ENCODE peak calls at places on chromosomes 11 and 22, in seven cellular contexts. T is MG63; W is ACHN; C is RWPE1; H is cardiac fibroblast; A is thyroid gland; B is T-helper 2 cell treated with Interferon-gamma antibody and Interleukin-4, amounts not matched to agents 5 μg/mL and 100 μg/mL, for 36 hours. R is an unnamed sample.

GRCh38 chr11:132072044-132072879 is 701.8 kb downstream of the NTM start:
- DNase-seq in T (peak; percentile 86), W (peak; percentile 8), C (peak; percentile 91), H (peak; percentile 91), A (no peak), B (no peak), R (peak; percentile 96)

GRCh38 chr11:103898065-103898464 is 138.4 kb upstream of the DDI1 start:
- DNase-seq in T (no peak), W (no peak), C (no peak), H (no peak), A (no peak), B (no peak), R (no peak)

GRCh38 chr11:96102664-96103068 is 178.8 kb upstream of the MTMR2 start:
- DNase-seq in T (no peak), W (no peak), C (no peak), H (peak; percentile 68), A (no peak), B (no peak), R (peak; percentile 45)

GRCh38 chr11:44842219-44842618 is 108.5 kb downstream of the TP53I11 start:
- DNase-seq in T (peak; percentile 67), W (peak; percentile 83), C (no peak), H (peak; percentile 43), A (no peak), B (no peak), R (peak; percentile 74)

GRCh38 chr11:119538748-119539147 is 115.8 kb upstream of the THY1 start:
- DNase-seq in T (peak; percentile 7), W (no peak), C (no peak), H (peak; percentile 5), A (no peak), B (no peak), R (no peak)

GRCh38 chr22:31846161-31847115 is 92.6 kb downstream of the DEPDC5 start:
- DNase-seq in T (no peak), W (peak; percentile 9), C (no peak), H (peak; percentile 71), A (no peak), B (no peak), R (no peak)

GRCh38 chr11:131121934-131122333 is 205.7 kb upstream of the SNX19 start:
- DNase-seq in T (no peak), W (no peak), C (no peak), H (no peak), A (no peak), B (no peak), R (no peak)

GRCh38 chr11:10114593-10115404 is 179.2 kb downstream of the SBF2 start:
- DNase-seq in T (peak; percentile 57), W (no peak), C (no peak), H (no peak), A (no peak), B (no peak), R (no peak)

GRCh38 chr11:34501962-34502361 is 11.6 kb downstream of the ELF5 start:
- DNase-seq in T (peak; percentile 79), W (peak; percentile 28), C (no peak), H (peak; percentile 28), A (peak; percentile 62), B (no peak), R (no peak)

GRCh38 chr22:50600541-50600940 is at the start of gene MAPK8IP2:
- DNase-seq in T (peak; percentile 35), W (peak; percentile 8), C (no peak), H (no peak), A (no peak), B (no peak), R (no peak)

GRCh38 chr11:34926101-34926830 is 9.8 kb downstream of the PDHX start:
- DNase-seq in T (no peak), W (peak; percentile 59), C (peak; percentile 6), H (peak; percentile 74), A (no peak), B (no peak), R (peak; percentile 58)

GRCh38 chr11:8720868-8721739 is 38.5 kb downstream of the RPL27A start:
- DNase-seq in T (no peak), W (no peak), C (peak; percentile 82), H (no peak), A (peak; percentile 52), B (no peak), R (no peak)

GRCh38 chr11:12529041-12529440 is 145.2 kb upstream of the TEAD1 start:
- DNase-seq in T (no peak), W (no peak), C (no peak), H (no peak), A (peak; percentile 8), B (no peak), R (no peak)

GRCh38 chr11:2835768-2836150 is 49.8 kb downstream of the CDKN1C start:
- DNase-seq in T (no peak), W (no peak), C (no peak), H (no peak), A (no peak), B (no peak), R (no peak)

GRCh38 chr22:22068657-22069056 is 86.1 kb upstream of the TOP3B start:
- DNase-seq in T (no peak), W (no peak), C (no peak), H (no peak), A (no peak), B (no peak), R (no peak)